ENCODE peak calls at places on chromosomes 2 and 18, in seven cellular contexts. M is lung, J is uterus, W is heart left ventricle, K is heart right ventricle, G is left lung, H is tibial artery. V is an unnamed sample. For H3K36me3 and H3K4me1, the result is how much of the 10 kb centered on the place peaks cover.

GRCh38 chr2:30404354-30405265 is 42.4 kb upstream of the LCLAT1 start:
- DNase-seq in M (no peak), J (no peak), W (peak), K (no peak), G (no peak), H (no peak), V (no peak)

GRCh38 chr2:121282800-121283382 is 2.1 kb downstream of the TFCP2L1 start:
- DNase-seq in M (no peak), J (no peak), W (no peak), K (no peak), G (no peak), H (no peak), V (no peak)

GRCh38 chr2:40357667-40358066 is 94.2 kb downstream of the SLC8A1 start:
- DNase-seq in M (no peak), J (no peak), W (no peak), K (no peak), G (no peak), H (no peak), V (no peak)

GRCh38 chr2:120735750-120736170 is at the start of gene GLI2:
- DNase-seq in M (peak), J (peak), W (peak), K (peak), G (peak), H (peak), V (no peak)

GRCh38 chr18:13120967-13121586 is 97.5 kb upstream of the LDLRAD4 start:
- DNase-seq in M (no peak), J (no peak), W (no peak), K (no peak), G (no peak), H (no peak), V (no peak)

GRCh38 chr2:25972049-25972823 is 10.1 kb downstream of the KIF3C start:
- DNase-seq in M (no peak), J (no peak), W (no peak), K (no peak), G (no peak), H (no peak), V (no peak)

GRCh38 chr2:169276045-169276444 is 86.3 kb downstream of the LRP2 start:
- DNase-seq in M (no peak), J (no peak), W (no peak), K (no peak), G (no peak), H (no peak), V (no peak)

GRCh38 chr2:234793211-234793610 is 158.6 kb upstream of the SH3BP4 start:
- DNase-seq in M (no peak), J (no peak), W (no peak), K (no peak), G (no peak), H (no peak), V (no peak)

GRCh38 chr2:66301073-66301766 is 133.7 kb upstream of the MEIS1 start:
- DNase-seq in M (no peak), J (peak), W (peak), K (peak), G (no peak), H (peak), V (no peak)

DNA sequence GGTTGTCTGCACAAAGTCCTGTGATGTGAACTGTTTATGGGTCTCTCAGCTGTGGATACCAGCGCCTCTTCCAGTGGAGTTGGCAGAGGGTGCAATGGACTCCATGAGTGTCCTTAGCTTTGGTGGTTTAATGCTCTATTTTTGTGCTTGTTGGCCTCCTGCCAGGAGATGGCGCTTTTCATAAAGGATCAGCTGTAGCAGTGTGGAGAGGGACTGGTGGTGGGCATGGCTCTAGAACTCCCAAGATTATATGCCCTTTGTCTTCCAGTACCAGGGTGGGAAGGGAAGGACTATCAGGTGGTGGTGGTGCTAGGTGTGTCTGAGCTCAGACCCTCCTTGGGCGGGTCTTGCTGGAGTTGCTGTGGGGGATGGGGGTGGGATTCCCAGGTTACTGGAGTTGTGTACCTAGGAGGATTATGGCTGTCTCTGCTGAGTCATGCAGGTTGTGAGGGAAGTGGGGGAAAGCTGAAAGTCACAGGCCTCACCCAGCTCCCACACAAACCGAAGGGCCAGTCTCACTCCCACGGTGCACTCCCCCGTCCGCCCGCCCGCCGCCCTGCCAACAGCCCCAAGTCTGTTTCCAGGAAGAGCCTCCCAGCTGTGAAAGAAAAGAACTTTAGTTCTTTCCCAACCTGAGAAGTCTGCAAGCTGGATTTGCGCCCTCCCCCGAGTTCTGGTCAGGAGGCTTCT is 108.1 kb downstream of the MARCO start:
- DNase-seq in M (no peak), J (no peak), W (no peak), K (no peak), G (no peak), H (no peak), V (no peak)
- TF ChIP-seq CTCF in M (no peak), J (no peak), W (no peak), K (no peak), G (no peak), H (no peak), V (no peak)

GRCh38 chr2:96866149-96866548 is 3.7 kb downstream of the SEMA4C start:
- DNase-seq in M (no peak), J (no peak), W (no peak), K (no peak), G (no peak), H (no peak), V (no peak)

GRCh38 chr2:96864343-96865091 is 5.4 kb downstream of the SEMA4C start:
- DNase-seq in M (peak), J (no peak), W (no peak), K (peak), G (no peak), H (peak), V (no peak)

GRCh38 chr2:96866586-96866985 is 3.3 kb downstream of the SEMA4C start:
- DNase-seq in M (no peak), J (no peak), W (no peak), K (no peak), G (no peak), H (no peak), V (no peak)

GRCh38 chr2:96866986-96867755 is 2.7 kb downstream of the SEMA4C start:
- DNase-seq in M (no peak), J (no peak), W (no peak), K (no peak), G (no peak), H (no peak), V (peak)

GRCh38 chr2:96865654-96866053 is 4.2 kb downstream of the SEMA4C start:
- DNase-seq in M (no peak), J (no peak), W (no peak), K (no peak), G (no peak), H (no peak), V (no peak)
- H3K36me3 ChIP-seq in M (under half), J (under half), W (half or more), K (half or more), G (under half), H (half or more), V (under half)

DNA sequence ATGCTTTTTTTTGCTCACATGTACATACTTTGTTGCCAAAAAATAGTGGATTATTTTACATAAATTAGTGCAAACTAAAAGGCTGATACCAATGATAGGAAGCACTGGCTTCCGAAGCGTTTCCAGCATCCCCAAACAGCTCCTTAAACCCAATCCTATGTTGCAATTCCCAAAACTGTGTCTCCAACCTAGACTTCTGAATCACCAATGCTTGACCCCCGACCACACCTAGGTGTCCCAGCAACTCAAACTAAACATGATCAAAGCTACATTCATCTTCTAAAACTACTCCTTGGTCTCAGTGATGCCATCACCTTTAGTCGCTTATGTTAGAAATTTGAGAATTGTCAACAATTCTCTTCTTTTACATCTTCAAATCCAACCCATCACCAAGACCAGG is 13.4 kb downstream of the ATP8B1 start:
- DNase-seq in M (no peak), J (no peak), W (no peak), K (no peak), G (no peak), H (no peak), V (no peak)
- H3K4me1 ChIP-seq in M (under half), J (under half), W (under half), K (under half), G (under half), H (half or more), V (under half)

GRCh38 chr2:124915567-124915966 is 890.5 kb downstream of the CNTNAP5 start:
- DNase-seq in M (no peak), J (no peak), W (no peak), K (no peak), G (no peak), H (no peak), V (no peak)
- TF ChIP-seq CTCF in M (no peak), J (no peak), W (no peak), K (no peak), G (no peak), H (no peak), V (no peak)

GRCh38 chr2:150472122-150472899 is 15.2 kb downstream of the RND3 start:
- DNase-seq in M (peak), J (no peak), W (peak), K (peak), G (peak), H (peak), V (peak)
- H3K36me3 ChIP-seq in M (under half), J (under half), W (under half), K (under half), G (under half), H (under half), V (half or more)

DNA sequence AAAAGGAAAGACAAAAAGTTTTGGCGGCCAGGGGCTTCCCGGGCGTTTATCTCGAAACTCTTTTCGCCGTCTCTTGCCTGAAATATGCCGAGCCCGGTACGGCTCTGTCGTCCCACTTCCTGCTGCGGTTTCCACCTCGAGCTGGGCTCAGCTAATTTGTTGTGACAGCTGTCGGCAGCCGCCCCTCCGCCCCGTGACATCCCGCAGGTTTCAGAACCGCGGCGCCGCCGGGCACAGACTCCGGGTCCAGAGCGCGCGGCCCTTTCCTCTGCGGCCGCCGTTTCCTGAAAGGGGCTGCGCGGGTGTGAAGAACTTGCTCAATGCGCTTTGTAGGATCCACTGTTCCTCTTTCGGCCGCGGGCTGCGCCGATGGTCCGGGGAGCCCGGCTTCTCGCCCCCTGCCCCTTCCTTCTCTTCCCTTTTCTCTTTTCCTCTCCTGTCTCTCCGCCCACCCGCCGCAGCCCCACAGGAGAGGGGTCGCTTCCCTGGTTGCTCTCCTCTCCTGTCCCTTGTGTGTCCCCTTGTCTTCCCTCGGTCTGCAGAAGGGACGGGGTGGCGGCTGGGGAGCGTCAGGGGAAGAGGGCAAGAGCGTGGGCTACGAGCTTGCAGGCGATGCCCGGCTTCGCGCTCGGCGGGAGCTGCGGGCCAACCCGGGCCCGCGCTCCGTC is 648 bp downstream of the ARID5A start:
- DNase-seq in M (peak), J (peak), W (peak), K (peak), G (peak), H (peak), V (peak)
- H3K4me1 ChIP-seq in M (under half), J (under half), W (half or more), K (under half), G (under half), H (half or more), V (under half)

DNA sequence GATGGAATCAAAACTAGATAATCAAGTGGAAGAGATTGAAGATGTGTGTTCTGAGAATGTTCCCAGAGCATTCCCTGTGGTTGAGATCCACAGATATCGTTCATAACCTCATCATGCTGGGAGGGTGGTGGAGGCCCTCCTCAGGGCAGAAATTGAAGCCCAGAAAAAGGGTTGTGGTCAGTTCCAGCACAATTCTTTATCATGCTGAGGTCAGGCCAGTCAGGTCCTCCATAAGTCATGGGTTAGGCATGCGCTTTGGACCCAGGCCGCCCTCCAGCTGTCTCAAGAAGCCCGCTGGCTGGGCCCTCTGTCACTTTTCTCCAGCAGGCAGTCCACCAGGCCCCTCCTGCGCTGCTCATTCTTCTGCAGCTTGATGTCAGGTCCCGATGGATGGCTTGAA is 151.1 kb upstream of the NT5C1B start:
- DNase-seq in M (peak), J (no peak), W (no peak), K (peak), G (peak), H (peak), V (no peak)
- TF ChIP-seq CTCF in M (no peak), J (no peak), W (no peak), K (no peak), G (no peak), H (no peak), V (no peak)

DNA sequence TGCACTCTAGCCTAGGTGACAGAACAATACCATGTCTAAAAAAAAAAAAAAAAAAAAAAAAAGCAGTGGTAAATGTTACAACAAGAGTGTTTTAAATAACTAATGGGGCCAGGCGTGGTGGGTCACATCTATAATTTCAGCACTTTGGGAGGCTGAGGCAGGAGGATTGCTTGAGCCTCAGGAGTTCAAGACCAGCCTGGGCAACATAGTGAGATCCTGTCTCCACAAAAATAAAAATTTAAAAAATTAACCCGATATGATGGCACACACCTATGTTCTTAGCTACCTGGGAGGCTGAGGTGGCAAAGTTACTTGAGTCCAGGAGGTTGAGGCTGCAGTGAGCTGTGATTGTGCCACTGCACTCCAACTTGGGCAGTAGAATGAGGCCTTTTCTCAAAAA is 37.1 kb downstream of the PAPOLG start:
- DNase-seq in M (no peak), J (no peak), W (no peak), K (no peak), G (no peak), H (no peak), V (no peak)
- H3K36me3 ChIP-seq in M (under half), J (under half), W (half or more), K (half or more), G (under half), H (half or more), V (under half)

DNA sequence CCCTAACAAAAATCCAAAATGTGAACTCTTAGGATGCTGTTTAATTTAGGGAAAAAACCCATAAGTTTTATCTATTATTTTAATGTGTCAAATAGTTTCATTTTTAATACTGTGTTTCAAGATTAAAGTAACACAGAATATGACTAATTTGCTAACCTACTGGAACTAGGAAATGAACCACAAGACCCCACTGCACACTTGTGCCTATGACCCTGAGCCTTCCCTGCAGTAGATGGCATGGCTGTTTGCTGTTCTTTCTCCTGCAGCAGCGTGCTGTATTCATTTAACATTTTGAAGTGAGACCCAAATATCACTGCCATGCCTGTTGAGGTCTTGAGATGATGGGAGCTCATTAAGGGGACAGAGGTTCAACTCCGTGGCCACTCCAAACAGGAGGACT is 565.2 kb upstream of the NRP2 start:
- DNase-seq in M (no peak), J (no peak), W (no peak), K (no peak), G (no peak), H (no peak), V (no peak)
- H3K4me1 ChIP-seq in M (under half), J (under half), W (under half), K (under half), G (under half), H (under half), V (under half)

V was measured in Peyer's patch.